ENCODE peak calls at places on chromosomes 3 and 15, in five cellular contexts. One of them, this sample, is unnamed.

GRCh38 chr3:51975857-51976549 is 1.1 kb downstream of the ABHD14A start:
- DNase-seq in mesenchymal stem cell: peak; percentile 72
- DNase-seq in H1: peak; percentile 80
- DNase-seq in IMR-90: peak; percentile 64
- DNase-seq in neuronal stem cell: no peak
- DNase-seq in this sample: peak; percentile 58

GRCh38 chr3:62049033-62049432 is 324.3 kb downstream of the FEZF2 start:
- DNase-seq in mesenchymal stem cell: no peak
- DNase-seq in H1: no peak
- DNase-seq in IMR-90: peak; percentile 6
- DNase-seq in neuronal stem cell: no peak
- DNase-seq in this sample: peak; percentile 3

GRCh38 chr3:13668136-13668535 is 119.2 kb downstream of the FBLN2 start:
- DNase-seq in mesenchymal stem cell: no peak
- DNase-seq in H1: no peak
- DNase-seq in IMR-90: no peak
- DNase-seq in neuronal stem cell: no peak
- DNase-seq in this sample: no peak

GRCh38 chr15:85973584-85974347 is 105.9 kb upstream of the AGBL1 start:
- DNase-seq in mesenchymal stem cell: no peak
- DNase-seq in H1: no peak
- DNase-seq in IMR-90: no peak
- DNase-seq in neuronal stem cell: peak; percentile 23
- DNase-seq in this sample: no peak

GRCh38 chr3:158768361-158768787 is 33.5 kb upstream of the MFSD1 start:
- DNase-seq in mesenchymal stem cell: peak; percentile 64
- DNase-seq in H1: peak; percentile 53
- DNase-seq in IMR-90: peak; percentile 78
- DNase-seq in neuronal stem cell: peak; percentile 21
- DNase-seq in this sample: peak; percentile 26

GRCh38 chr3:150956376-150956775 is 16.2 kb downstream of the CLRN1 start:
- DNase-seq in mesenchymal stem cell: peak; percentile 31
- DNase-seq in H1: no peak
- DNase-seq in IMR-90: peak; percentile 42
- DNase-seq in neuronal stem cell: no peak
- DNase-seq in this sample: peak; percentile 83

GRCh38 chr3:182913889-182914288 is 66.4 kb downstream of the DCUN1D1 start:
- DNase-seq in mesenchymal stem cell: no peak
- DNase-seq in H1: no peak
- DNase-seq in IMR-90: no peak
- DNase-seq in neuronal stem cell: no peak
- DNase-seq in this sample: peak; percentile 79

GRCh38 chr15:76337739-76338554 is 1.4 kb downstream of the ISL2 start:
- DNase-seq in mesenchymal stem cell: peak; percentile 35
- DNase-seq in H1: peak; percentile 78
- DNase-seq in IMR-90: no peak
- DNase-seq in neuronal stem cell: peak; percentile 59
- DNase-seq in this sample: peak; percentile 46

GRCh38 chr3:13461169-13462124 is 18.7 kb upstream of the HDAC11 start:
- DNase-seq in mesenchymal stem cell: peak; percentile 39
- DNase-seq in H1: peak; percentile 97
- DNase-seq in IMR-90: peak; percentile 36
- DNase-seq in neuronal stem cell: peak; percentile 76
- DNase-seq in this sample: peak; percentile 41

GRCh38 chr3:188126271-188126670 is 27.7 kb upstream of the LPP start:
- DNase-seq in mesenchymal stem cell: no peak
- DNase-seq in H1: no peak
- DNase-seq in IMR-90: peak; percentile 80
- DNase-seq in neuronal stem cell: no peak
- DNase-seq in this sample: no peak

GRCh38 chr3:127775398-127776109 is 46.8 kb downstream of the MGLL start:
- DNase-seq in mesenchymal stem cell: peak; percentile 94
- DNase-seq in H1: no peak
- DNase-seq in IMR-90: peak; percentile 90
- DNase-seq in neuronal stem cell: no peak
- DNase-seq in this sample: peak; percentile 39

GRCh38 chr3:114626751-114627150 is 332.9 kb downstream of the TIGIT start:
- DNase-seq in mesenchymal stem cell: no peak
- DNase-seq in H1: no peak
- DNase-seq in IMR-90: peak; percentile 34
- DNase-seq in neuronal stem cell: no peak
- DNase-seq in this sample: no peak

GRCh38 chr15:59296181-59296617 is 76.5 kb downstream of the MYO1E start:
- DNase-seq in mesenchymal stem cell: peak; percentile 89
- DNase-seq in H1: no peak
- DNase-seq in IMR-90: peak; percentile 86
- DNase-seq in neuronal stem cell: no peak
- DNase-seq in this sample: peak; percentile 62

GRCh38 chr3:126021224-126021623 is 52.2 kb downstream of the ROPN1B start:
- DNase-seq in mesenchymal stem cell: no peak
- DNase-seq in H1: no peak
- DNase-seq in IMR-90: no peak
- DNase-seq in neuronal stem cell: no peak
- DNase-seq in this sample: no peak

GRCh38 chr3:130516645-130517512 is at the start of gene COL6A6:
- DNase-seq in mesenchymal stem cell: no peak
- DNase-seq in H1: peak; percentile 63
- DNase-seq in IMR-90: no peak
- DNase-seq in neuronal stem cell: no peak
- DNase-seq in this sample: no peak

GRCh38 chr3:18234717-18235335 is 190.3 kb downstream of the SATB1 start:
- DNase-seq in mesenchymal stem cell: no peak
- DNase-seq in H1: no peak
- DNase-seq in IMR-90: no peak
- DNase-seq in neuronal stem cell: no peak
- DNase-seq in this sample: peak; percentile 52

GRCh38 chr3:123283074-123283473 is 81.3 kb downstream of the SEC22A start:
- DNase-seq in mesenchymal stem cell: no peak
- DNase-seq in H1: no peak
- DNase-seq in IMR-90: no peak
- DNase-seq in neuronal stem cell: no peak
- DNase-seq in this sample: no peak

GRCh38 chr3:74445541-74445940 is 168.9 kb downstream of the CNTN3 start:
- DNase-seq in mesenchymal stem cell: no peak
- DNase-seq in H1: no peak
- DNase-seq in IMR-90: no peak
- DNase-seq in neuronal stem cell: no peak
- DNase-seq in this sample: no peak

GRCh38 chr3:45673273-45673672 is 15.9 kb upstream of the SACM1L start:
- DNase-seq in mesenchymal stem cell: no peak
- DNase-seq in H1: no peak
- DNase-seq in IMR-90: no peak
- DNase-seq in neuronal stem cell: no peak
- DNase-seq in this sample: no peak

GRCh38 chr3:64321747-64322146 is 96.5 kb upstream of the PRICKLE2 start:
- DNase-seq in mesenchymal stem cell: peak; percentile 93
- DNase-seq in H1: no peak
- DNase-seq in IMR-90: peak; percentile 85
- DNase-seq in neuronal stem cell: no peak
- DNase-seq in this sample: peak; percentile 32

GRCh38 chr3:120741320-120741719 is 996 bp downstream of the RABL3 start:
- DNase-seq in mesenchymal stem cell: no peak
- DNase-seq in H1: no peak
- DNase-seq in IMR-90: no peak
- DNase-seq in neuronal stem cell: no peak
- DNase-seq in this sample: no peak

GRCh38 chr15:69392352-69392751 is 21.8 kb upstream of the KIF23 start:
- DNase-seq in mesenchymal stem cell: no peak
- DNase-seq in H1: no peak
- DNase-seq in IMR-90: no peak
- DNase-seq in neuronal stem cell: no peak
- DNase-seq in this sample: no peak

GRCh38 chr15:85607842-85608241 is 186.9 kb downstream of the KLHL25 start:
- DNase-seq in mesenchymal stem cell: peak; percentile 78
- DNase-seq in H1: no peak
- DNase-seq in IMR-90: peak; percentile 93
- DNase-seq in neuronal stem cell: no peak
- DNase-seq in this sample: peak; percentile 91

GRCh38 chr3:195133462-195133861 is 137.5 kb downstream of the XXYLT1 start:
- DNase-seq in mesenchymal stem cell: no peak
- DNase-seq in H1: no peak
- DNase-seq in IMR-90: peak; percentile 98
- DNase-seq in neuronal stem cell: no peak
- DNase-seq in this sample: no peak

GRCh38 chr15:92808611-92809063 is 91.5 kb upstream of the CHD2 start:
- DNase-seq in mesenchymal stem cell: peak; percentile 68
- DNase-seq in H1: no peak
- DNase-seq in IMR-90: peak; percentile 43
- DNase-seq in neuronal stem cell: no peak
- DNase-seq in this sample: peak; percentile 72

GRCh38 chr3:25944328-25944727 is 154.4 kb downstream of the OXSM start:
- DNase-seq in mesenchymal stem cell: no peak
- DNase-seq in H1: no peak
- DNase-seq in IMR-90: no peak
- DNase-seq in neuronal stem cell: no peak
- DNase-seq in this sample: no peak

GRCh38 chr15:94266000-94266399 is 34.6 kb downstream of the MCTP2 start:
- DNase-seq in mesenchymal stem cell: peak; percentile 88
- DNase-seq in H1: no peak
- DNase-seq in IMR-90: peak; percentile 11
- DNase-seq in neuronal stem cell: no peak
- DNase-seq in this sample: peak; percentile 27

GRCh38 chr15:100909582-100909981 is 9.6 kb upstream of the LRRK1 start:
- DNase-seq in mesenchymal stem cell: no peak
- DNase-seq in H1: no peak
- DNase-seq in IMR-90: no peak
- DNase-seq in neuronal stem cell: no peak
- DNase-seq in this sample: no peak

DNA sequence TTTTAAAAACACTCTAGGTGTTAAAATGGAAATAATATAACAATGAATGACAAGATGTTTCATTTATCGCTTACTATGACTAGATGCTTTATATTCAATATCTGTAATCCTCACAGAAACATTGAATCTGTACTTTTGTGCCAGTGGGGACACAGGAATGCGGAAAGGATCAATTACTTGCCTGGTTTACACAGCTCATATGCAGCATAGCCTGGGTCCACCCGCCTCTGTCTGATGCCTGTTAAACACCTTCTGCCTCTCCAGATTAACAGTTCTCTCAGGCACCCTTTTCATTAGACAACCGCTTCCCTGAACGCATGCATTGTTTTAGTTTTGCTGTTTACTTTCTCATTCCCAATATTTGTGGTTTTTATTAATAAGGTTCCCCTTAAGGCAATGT is 12.9 kb upstream of the KCNAB1 start:
- DNase-seq in mesenchymal stem cell: no peak
- DNase-seq in H1: no peak
- DNase-seq in IMR-90: no peak
- DNase-seq in neuronal stem cell: no peak
- DNase-seq in this sample: no peak
- H3K4ac ChIP-seq in mesenchymal stem cell: no peak overlapping the region
- H3K4ac ChIP-seq in H1: no peak overlapping the region
- H3K4ac ChIP-seq in IMR-90: no peak overlapping the region
- H3K4ac ChIP-seq in neuronal stem cell: no peak overlapping the region
- H3K4ac ChIP-seq in this sample: no peak overlapping the region

GRCh38 chr3:148815736-148816135 is 11.9 kb upstream of the CPB1 start:
- DNase-seq in mesenchymal stem cell: no peak
- DNase-seq in H1: no peak
- DNase-seq in IMR-90: no peak
- DNase-seq in neuronal stem cell: no peak
- DNase-seq in this sample: no peak
- H3K4ac ChIP-seq in mesenchymal stem cell: no peak overlapping the region
- H3K4ac ChIP-seq in H1: no peak overlapping the region
- H3K4ac ChIP-seq in IMR-90: no peak overlapping the region
- H3K4ac ChIP-seq in neuronal stem cell: no peak overlapping the region
- H3K4ac ChIP-seq in this sample: no peak overlapping the region

GRCh38 chr3:112888388-112889085 is 41.9 kb upstream of the CD200R1L start:
- DNase-seq in mesenchymal stem cell: no peak
- DNase-seq in H1: no peak
- DNase-seq in IMR-90: peak; percentile 8
- DNase-seq in neuronal stem cell: no peak
- DNase-seq in this sample: no peak

GRCh38 chr3:112881891-112882290 is 35.2 kb upstream of the CD200R1L start:
- DNase-seq in mesenchymal stem cell: no peak
- DNase-seq in H1: no peak
- DNase-seq in IMR-90: no peak
- DNase-seq in neuronal stem cell: no peak
- DNase-seq in this sample: no peak

GRCh38 chr3:112889357-112889756 is 42.7 kb upstream of the CD200R1L start:
- DNase-seq in mesenchymal stem cell: no peak
- DNase-seq in H1: no peak
- DNase-seq in IMR-90: no peak
- DNase-seq in neuronal stem cell: no peak
- DNase-seq in this sample: no peak

GRCh38 chr3:112884678-112885290 is 38.1 kb upstream of the CD200R1L start:
- DNase-seq in mesenchymal stem cell: no peak
- DNase-seq in H1: no peak
- DNase-seq in IMR-90: no peak
- DNase-seq in neuronal stem cell: no peak
- DNase-seq in this sample: no peak
- H3K4ac ChIP-seq in mesenchymal stem cell: no peak overlapping the region
- H3K4ac ChIP-seq in H1: no peak overlapping the region
- H3K4ac ChIP-seq in IMR-90: no peak overlapping the region
- H3K4ac ChIP-seq in neuronal stem cell: no peak overlapping the region
- H3K4ac ChIP-seq in this sample: no peak overlapping the region

DNA sequence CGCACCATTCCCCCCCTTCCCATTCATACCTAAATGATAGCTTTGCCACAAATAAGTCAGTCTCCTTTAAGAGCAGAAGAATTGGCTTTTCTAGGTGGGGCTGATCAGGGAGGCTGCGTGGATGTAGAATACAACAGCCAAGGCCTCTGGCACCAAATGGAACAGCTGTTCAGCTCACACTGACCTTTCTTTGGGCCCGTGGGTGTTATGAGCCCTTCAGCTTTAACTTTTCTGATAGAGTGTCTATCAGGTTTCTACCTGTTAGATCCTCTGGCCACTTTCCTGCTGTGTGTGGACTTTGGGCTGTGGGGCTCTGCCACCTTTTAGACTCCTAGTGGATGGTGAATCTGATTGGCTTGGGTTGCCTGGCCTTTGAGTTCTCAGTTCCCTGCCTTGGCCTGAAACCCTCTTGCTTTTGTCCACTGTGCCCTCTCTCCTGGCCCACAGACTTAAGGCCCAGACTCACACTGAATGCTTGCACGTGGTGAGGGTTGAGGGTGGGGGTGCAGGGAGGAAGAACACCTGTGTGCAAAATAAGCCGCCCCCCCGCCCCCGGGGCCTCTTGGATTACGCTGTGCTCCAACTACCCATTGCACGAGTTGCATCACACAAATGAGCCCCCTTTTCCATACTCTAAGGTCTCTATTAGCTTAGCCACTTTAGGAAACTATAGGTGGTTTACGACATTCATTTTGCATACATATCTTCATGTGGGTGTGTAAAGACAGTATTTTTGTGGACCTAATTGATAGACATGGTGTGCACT is 1.3 kb upstream of the RFX7 start:
- DNase-seq in mesenchymal stem cell: no peak
- DNase-seq in H1: no peak
- DNase-seq in IMR-90: no peak
- DNase-seq in neuronal stem cell: no peak
- DNase-seq in this sample: no peak
- H3K4ac ChIP-seq in mesenchymal stem cell: peak overlapping the region; percentile 15
- H3K4ac ChIP-seq in H1: peak overlapping the region; percentile 96
- H3K4ac ChIP-seq in IMR-90: peak overlapping the region; percentile 73
- H3K4ac ChIP-seq in neuronal stem cell: no peak overlapping the region
- H3K4ac ChIP-seq in this sample: peak overlapping the region; percentile 44

GRCh38 chr3:66803706-66804496 is 194.2 kb upstream of the KBTBD8 start:
- DNase-seq in mesenchymal stem cell: no peak
- DNase-seq in H1: no peak
- DNase-seq in IMR-90: no peak
- DNase-seq in neuronal stem cell: no peak
- DNase-seq in this sample: no peak
- H3K4ac ChIP-seq in mesenchymal stem cell: no peak overlapping the region
- H3K4ac ChIP-seq in H1: no peak overlapping the region
- H3K4ac ChIP-seq in IMR-90: peak overlapping the region; percentile 64
- H3K4ac ChIP-seq in neuronal stem cell: no peak overlapping the region
- H3K4ac ChIP-seq in this sample: no peak overlapping the region

GRCh38 chr3:175940881-175941280 is 1081.7 kb downstream of the NAALADL2 start:
- DNase-seq in mesenchymal stem cell: no peak
- DNase-seq in H1: peak; percentile 64
- DNase-seq in IMR-90: no peak
- DNase-seq in neuronal stem cell: no peak
- DNase-seq in this sample: peak; percentile 69
- H3K4ac ChIP-seq in mesenchymal stem cell: no peak overlapping the region
- H3K4ac ChIP-seq in H1: no peak overlapping the region
- H3K4ac ChIP-seq in IMR-90: no peak overlapping the region
- H3K4ac ChIP-seq in neuronal stem cell: no peak overlapping the region
- H3K4ac ChIP-seq in this sample: no peak overlapping the region